ENCODE peak calls at places on chromosomes 2 and 18, in five cellular contexts. O is CD8-positive, alpha-beta T cell; L is adrenal gland; U is AG04449; K is HFF-Myc. N is an unnamed sample.

GRCh38 chr18:36780748-36781147 is 48.1 kb downstream of the TPGS2 start:
- DNase-seq in L (no peak), O (no peak), K (no peak), U (no peak), N (no peak)

GRCh38 chr18:48961547-48961946 is 10.8 kb upstream of the SMAD7 start:
- DNase-seq in K (no peak), O (no peak), U (no peak), L (no peak), N (no peak)

GRCh38 chr18:4040391-4041172 is 414.5 kb downstream of the DLGAP1 start:
- DNase-seq in U (no peak), L (no peak), K (no peak), O (no peak), N (no peak)

GRCh38 chr18:55588001-55588875 is at the start of gene TCF4:
- DNase-seq in K (peak), U (no peak), O (peak), L (peak), N (no peak)

GRCh38 chr2:54903736-54904554 is 146.3 kb downstream of the RTN4 start:
- DNase-seq in L (peak), O (peak), U (peak), K (peak), N (peak)

GRCh38 chr2:157168501-157168900 is 89.0 kb upstream of the GALNT5 start:
- DNase-seq in O (no peak), L (no peak), U (no peak), K (no peak), N (no peak)

GRCh38 chr18:6755107-6755506 is 25.6 kb downstream of the ARHGAP28 start:
- DNase-seq in O (no peak), K (peak), U (no peak), L (no peak), N (no peak)

GRCh38 chr2:156803243-156803642 is 367.1 kb downstream of the GPD2 start:
- DNase-seq in U (no peak), K (no peak), L (no peak), O (no peak), N (no peak)

GRCh38 chr2:56102866-56103265 is 80.9 kb upstream of the CCDC85A start:
- DNase-seq in L (no peak), O (no peak), K (no peak), U (no peak), N (no peak)

GRCh38 chr2:151927501-151928221 is 99.4 kb upstream of the ARL5A start:
- DNase-seq in O (no peak), K (no peak), L (no peak), U (no peak), N (no peak)

GRCh38 chr2:191499874-191500565 is 177.9 kb upstream of the NABP1 start:
- DNase-seq in K (peak), U (peak), O (no peak), L (no peak), N (peak)

GRCh38 chr18:51668101-51668500 is 470.6 kb upstream of the MEX3C start:
- DNase-seq in U (peak), K (peak), O (peak), L (peak), N (no peak)

GRCh38 chr18:48393170-48393569 is 16.0 kb downstream of the ZBTB7C start:
- DNase-seq in O (no peak), U (no peak), K (no peak), L (no peak), N (no peak)

GRCh38 chr2:15284601-15285000 is 276.5 kb downstream of the NBAS start:
- DNase-seq in L (no peak), K (no peak), U (no peak), O (no peak), N (no peak)

GRCh38 chr2:101026253-101026701 is 24.2 kb downstream of the RPL31 start:
- DNase-seq in K (no peak), U (no peak), O (no peak), L (peak), N (no peak)

GRCh38 chr2:130183500-130184373 is 1.7 kb downstream of the MZT2B start:
- DNase-seq in O (no peak), K (no peak), U (no peak), L (peak), N (no peak)

GRCh38 chr2:14344355-14344754 is 288.2 kb upstream of the LRATD1 start:
- DNase-seq in U (no peak), O (no peak), L (no peak), K (no peak), N (no peak)

GRCh38 chr2:165970663-165971062 is 17.1 kb upstream of the TTC21B start:
- DNase-seq in U (no peak), K (no peak), O (no peak), L (no peak), N (no peak)
- TF ChIP-seq CTCF in U (no peak), K (no peak), O (no peak), L (no peak), N (no peak)

GRCh38 chr18:57444301-57444759 is 9.2 kb downstream of the ONECUT2 start:
- DNase-seq in U (no peak), L (no peak), O (no peak), K (no peak), N (no peak)

GRCh38 chr18:57445488-57446319 is 10.5 kb downstream of the ONECUT2 start:
- DNase-seq in K (no peak), U (no peak), L (no peak), O (no peak), N (no peak)

GRCh38 chr18:57443716-57444115 is 8.5 kb downstream of the ONECUT2 start:
- DNase-seq in L (no peak), K (no peak), U (no peak), O (no peak), N (no peak)

GRCh38 chr18:57447154-57447621 is 12.0 kb downstream of the ONECUT2 start:
- DNase-seq in U (no peak), O (no peak), K (no peak), L (no peak), N (no peak)

DNA sequence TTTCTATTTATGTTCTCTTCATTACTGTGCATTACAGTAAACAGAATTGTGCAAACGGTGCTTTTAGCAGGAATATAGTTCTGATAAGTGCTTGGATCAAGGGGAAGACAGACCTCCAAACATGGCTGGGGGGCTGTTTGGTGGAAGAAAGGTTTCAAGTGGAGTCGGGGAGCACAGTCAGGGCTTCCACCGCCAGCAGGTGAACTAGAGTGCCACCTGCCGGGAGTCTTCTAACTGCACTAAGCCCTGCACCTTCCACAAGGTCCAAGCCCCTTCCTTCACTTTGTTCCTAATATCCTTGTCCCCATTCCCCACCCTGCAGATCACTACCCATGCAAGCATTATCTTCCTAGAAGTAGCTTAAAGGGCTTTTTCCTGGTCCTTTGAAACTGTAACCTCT is 11.1 kb downstream of the ONECUT2 start:
- DNase-seq in U (no peak), O (no peak), K (no peak), L (no peak), N (no peak)
- TF ChIP-seq CTCF in U (peak), O (no peak), K (peak), L (no peak), N (peak)

DNA sequence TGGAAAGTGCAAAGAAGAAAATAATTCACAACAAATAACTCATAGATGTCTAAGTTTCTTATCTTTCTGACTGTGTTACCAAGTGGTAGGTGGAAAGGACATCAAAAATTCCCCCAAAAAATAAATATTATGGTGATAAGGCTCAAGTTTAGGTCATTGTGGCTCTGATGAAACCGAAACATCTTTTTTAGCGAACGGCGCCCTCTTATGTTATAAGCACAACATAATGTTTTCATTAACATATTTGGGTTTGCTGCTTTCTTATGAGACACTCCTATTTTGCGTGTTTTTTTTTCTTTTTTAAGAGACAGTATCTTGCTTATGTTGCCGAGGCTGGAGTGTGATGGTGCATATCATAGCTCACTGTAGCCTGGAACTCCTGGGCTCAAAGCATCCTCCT is 38.6 kb upstream of the SLC35G4 start:
- DNase-seq in K (peak), L (no peak), O (no peak), U (no peak), N (peak)
- TF ChIP-seq CTCF in K (peak), L (no peak), O (no peak), U (peak), N (peak)

GRCh38 chr2:1656326-1656960 is 87.9 kb downstream of the PXDN start:
- DNase-seq in L (no peak), K (no peak), U (no peak), O (no peak), N (no peak)
- TF ChIP-seq CTCF in L (no peak), K (no peak), U (no peak), O (no peak), N (no peak)

GRCh38 chr2:160555420-160555819 is 61.8 kb upstream of the RBMS1 start:
- DNase-seq in L (no peak), U (no peak), K (no peak), O (no peak), N (no peak)

GRCh38 chr2:160551259-160551658 is 57.7 kb upstream of the RBMS1 start:
- DNase-seq in U (no peak), L (no peak), O (no peak), K (no peak), N (no peak)
- TF ChIP-seq CTCF in U (no peak), L (no peak), O (no peak), K (no peak), N (no peak)

DNA sequence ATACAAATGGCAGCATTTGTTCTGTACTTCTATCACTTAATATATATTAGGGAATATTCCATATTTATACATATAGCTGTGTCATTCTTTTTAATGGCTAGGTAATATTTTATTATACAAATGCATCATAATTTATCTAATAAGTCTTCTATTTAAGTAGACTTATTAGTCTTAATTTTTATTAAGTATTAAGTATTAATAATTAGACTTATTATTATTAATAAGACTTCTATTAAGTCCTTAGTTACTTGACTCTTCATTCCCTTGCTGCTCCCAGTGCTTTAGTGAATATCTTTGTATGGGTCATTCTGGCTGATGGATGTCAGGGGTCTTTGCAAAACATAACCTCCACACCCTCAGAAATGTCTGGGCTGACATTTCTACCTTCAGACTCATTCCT is 35.9 kb downstream of the EN1 start:
- DNase-seq in L (no peak), K (no peak), U (no peak), O (no peak), N (no peak)
- TF ChIP-seq CTCF in L (no peak), K (no peak), U (no peak), O (no peak), N (no peak)

N was measured in AG09319.